ENCODE peak calls at places on chromosome 1, in four cellular contexts. I is GM12878, L is K562, U is H1. F is an unnamed sample.

GRCh38 chr1:245538671-245539070 is 383.9 kb downstream of the KIF26B start:
- DNase-seq in I (no peak), L (no peak), U (no peak), F (no peak)

GRCh38 chr1:38671221-38671620 is 188.4 kb downstream of the RRAGC start:
- DNase-seq in I (no peak), L (no peak), U (no peak), F (no peak)

GRCh38 chr1:82944192-82944591 is 1054.7 kb downstream of the TTLL7 start:
- DNase-seq in I (no peak), L (no peak), U (no peak), F (no peak)

GRCh38 chr1:27504588-27505419 is 14.8 kb upstream of the WASF2 start:
- DNase-seq in I (no peak), L (peak), U (no peak), F (no peak)

GRCh38 chr1:204465469-204466415 is 28.9 kb downstream of the PIK3C2B start:
- DNase-seq in I (peak), L (peak), U (no peak), F (no peak)

GRCh38 chr1:164726235-164726634 is 167.3 kb downstream of the PBX1 start:
- DNase-seq in I (no peak), L (no peak), U (no peak), F (no peak)

GRCh38 chr1:156385534-156386031 is 16.6 kb downstream of the RHBG start:
- DNase-seq in I (no peak), L (peak), U (no peak), F (peak)

GRCh38 chr1:163706915-163707314 is 385.2 kb downstream of the NUF2 start:
- DNase-seq in I (no peak), L (no peak), U (no peak), F (no peak)

GRCh38 chr1:203072911-203073310 is 12.9 kb downstream of the MYOG start:
- DNase-seq in I (no peak), L (no peak), U (no peak), F (no peak)

GRCh38 chr1:85864727-85865126 is 156.5 kb upstream of the ZNHIT6 start:
- DNase-seq in I (no peak), L (no peak), U (no peak), F (no peak)

GRCh38 chr1:112964347-112964746 is 8.4 kb upstream of the SLC16A1 start:
- DNase-seq in I (no peak), L (no peak), U (no peak), F (no peak)

GRCh38 chr1:203077956-203078355 is 7.9 kb downstream of the MYOG start:
- DNase-seq in I (no peak), L (no peak), U (no peak), F (no peak)

GRCh38 chr1:243718893-243719292 is 131.2 kb downstream of the AKT3 start:
- DNase-seq in I (no peak), L (no peak), U (no peak), F (no peak)

GRCh38 chr1:156693858-156694562 is 11.4 kb downstream of the CRABP2 start:
- DNase-seq in I (no peak), L (peak), U (no peak), F (no peak)

GRCh38 chr1:9846611-9847171 is 22.9 kb upstream of the CLSTN1 start:
- DNase-seq in I (no peak), L (peak), U (no peak), F (no peak)

GRCh38 chr1:2384941-2385481 is 6.3 kb downstream of the MORN1 start:
- DNase-seq in I (no peak), L (peak), U (no peak), F (no peak)

GRCh38 chr1:53860967-53861411 is 22.9 kb upstream of the NDC1 start:
- DNase-seq in I (no peak), L (peak), U (no peak), F (peak)

GRCh38 chr1:173249349-173249748 is 42.2 kb upstream of the TNFSF4 start:
- DNase-seq in I (no peak), L (no peak), U (no peak), F (no peak)

GRCh38 chr1:5744911-5745431 is 247.3 kb downstream of the NPHP4 start:
- DNase-seq in I (no peak), L (no peak), U (no peak), F (no peak)

GRCh38 chr1:19815801-19816736 is 986 bp upstream of the RNF186 start:
- DNase-seq in I (no peak), L (no peak), U (no peak), F (no peak)
- TF ChIP-seq EGR1 in I (no peak), L (no peak), U (no peak), F (no peak)

DNA sequence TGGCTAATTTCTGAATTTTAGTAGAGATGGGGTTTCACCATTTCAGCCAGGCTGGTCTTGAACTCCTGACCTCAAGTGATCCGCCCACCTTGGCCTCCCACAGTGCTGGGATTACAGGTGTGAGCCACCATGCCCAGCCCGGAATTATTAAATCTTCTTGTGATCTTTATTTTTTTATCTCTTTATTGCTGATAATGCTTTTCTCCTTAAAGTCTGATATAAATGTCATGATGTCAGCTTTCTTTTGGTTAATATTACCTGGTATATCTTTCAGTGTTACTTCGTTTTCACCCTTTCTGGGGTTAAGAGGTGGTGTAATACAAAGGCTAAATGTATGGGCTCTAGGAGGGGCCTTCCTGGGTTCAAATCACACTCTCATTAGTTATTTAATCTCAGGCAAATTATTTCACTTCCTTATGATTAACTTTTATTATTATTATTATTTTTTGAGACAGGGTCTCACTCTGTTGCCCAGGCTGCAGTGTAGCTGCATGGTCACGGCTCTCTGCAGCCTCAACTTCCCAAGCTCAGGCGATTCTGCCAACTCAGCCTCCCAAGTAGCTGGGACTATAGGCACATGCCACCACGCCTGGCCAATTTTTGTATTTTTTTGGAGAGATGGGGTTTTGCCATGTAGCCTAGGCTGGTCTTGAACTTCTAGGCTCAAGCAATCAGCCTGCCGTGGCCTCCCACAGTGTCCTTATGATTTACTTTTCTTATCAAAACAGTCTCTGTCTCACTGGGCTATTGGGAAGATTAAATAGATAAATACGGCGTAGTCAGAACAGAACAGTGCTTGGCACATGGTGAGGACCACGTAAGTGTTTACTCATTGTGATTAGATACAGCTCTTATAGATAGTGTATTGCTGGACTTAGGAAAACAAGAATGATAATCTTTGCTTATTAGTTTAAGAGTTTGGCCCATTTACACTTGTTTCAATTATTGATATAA is 216.5 kb downstream of the URB2 start:
- DNase-seq in I (no peak), L (no peak), U (no peak), F (no peak)
- TF ChIP-seq JUND in I (no peak), L (no peak), U (no peak), F (no peak)

DNA sequence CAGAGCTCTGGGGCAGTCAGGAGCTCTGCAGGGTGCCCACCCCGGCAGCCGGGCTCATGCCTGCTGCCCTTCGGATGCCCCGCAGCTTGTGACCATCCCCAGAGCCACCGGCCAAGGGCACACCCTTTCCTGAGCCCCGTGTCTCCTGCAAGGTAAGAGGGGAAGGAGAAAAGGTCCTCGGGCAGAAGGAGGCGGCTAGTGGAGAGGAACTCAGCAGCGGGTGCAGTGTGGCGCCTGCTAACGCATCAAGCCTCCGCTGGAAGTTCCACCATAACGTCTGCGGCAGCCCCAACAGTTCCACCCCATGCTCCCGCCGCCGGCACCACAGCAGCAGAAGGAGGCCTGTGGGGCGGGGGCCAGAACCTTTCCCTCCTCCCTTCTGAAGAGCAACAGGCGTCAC is 946 bp downstream of the VWA5B1 start:
- DNase-seq in I (no peak), L (no peak), U (no peak), F (no peak)
- TF ChIP-seq MAX in I (no peak), L (no peak), U (no peak), F (no peak)

GRCh38 chr1:11116318-11116717 is 16.6 kb upstream of the EXOSC10 start:
- DNase-seq in I (no peak), L (no peak), U (no peak), F (no peak)
- TF ChIP-seq EGR1 in I (no peak), L (no peak), U (no peak), F (no peak)

GRCh38 chr1:97204468-97204867 is 482.9 kb downstream of the PTBP2 start:
- DNase-seq in I (no peak), L (no peak), U (no peak), F (no peak)
- TF ChIP-seq JUND in I (no peak), L (no peak), U (no peak), F (no peak)

GRCh38 chr1:184691719-184692324 is 62.8 kb downstream of the EDEM3 start:
- DNase-seq in I (no peak), L (no peak), U (no peak), F (peak)

GRCh38 chr1:184684285-184685077 is 70.2 kb downstream of the EDEM3 start:
- DNase-seq in I (no peak), L (no peak), U (no peak), F (no peak)

GRCh38 chr1:184685116-184685515 is 69.5 kb downstream of the EDEM3 start:
- DNase-seq in I (peak), L (no peak), U (no peak), F (no peak)

GRCh38 chr1:184682956-184683355 is 71.7 kb downstream of the EDEM3 start:
- DNase-seq in I (no peak), L (no peak), U (no peak), F (no peak)

GRCh38 chr1:184686540-184686939 is 68.1 kb downstream of the EDEM3 start:
- DNase-seq in I (no peak), L (no peak), U (no peak), F (no peak)
- TF ChIP-seq MAX in I (no peak), L (no peak), U (no peak), F (no peak)